ENCODE peak calls at places on chromosomes 1 and 21, in four cellular contexts. C, X, T and G are unnamed samples. For H3K4me1, the result is how much of the 10 kb centered on the place peaks cover.

GRCh38 chr1:5754079-5754431 is 238.2 kb downstream of the NPHP4 start:
- DNase-seq in C (no peak), X (no peak), T (no peak), G (no peak)

GRCh38 chr21:41960386-41960785 is 6.6 kb upstream of the C2CD2 start:
- DNase-seq in C (no peak), X (no peak), T (no peak), G (no peak)

GRCh38 chr1:225870883-225871282 is 11.3 kb downstream of the TMEM63A start:
- DNase-seq in C (no peak), X (no peak), T (no peak), G (no peak)

GRCh38 chr1:9529190-9529589 is 10.1 kb upstream of the SLC25A33 start:
- DNase-seq in C (no peak), X (no peak), T (no peak), G (no peak)

GRCh38 chr1:197869502-197869890 is 32.9 kb upstream of the C1orf53 start:
- DNase-seq in C (no peak), X (no peak), T (no peak), G (no peak)

GRCh38 chr1:226639631-226640061 is 91.1 kb downstream of the STUM start:
- DNase-seq in C (no peak), X (no peak), T (no peak), G (no peak)

GRCh38 chr1:203475012-203475981 is at the start of gene PRELP:
- DNase-seq in C (peak), X (peak), T (peak), G (peak)

GRCh38 chr1:2583331-2583791 is 3.2 kb upstream of the PRXL2B start:
- DNase-seq in C (no peak), X (no peak), T (no peak), G (no peak)

GRCh38 chr1:100038401-100039306 is 68.9 kb downstream of the SLC35A3 start:
- DNase-seq in C (peak), X (peak), T (peak), G (peak)

GRCh38 chr1:192907545-192908243 is 98.9 kb downstream of the RGS2 start:
- DNase-seq in C (no peak), X (no peak), T (peak), G (no peak)

GRCh38 chr21:34191876-34192275 is 118.5 kb downstream of the MRPS6 start:
- DNase-seq in C (no peak), X (no peak), T (no peak), G (no peak)

GRCh38 chr1:9835758-9836631 is 12.2 kb upstream of the CLSTN1 start:
- DNase-seq in C (peak), X (no peak), T (no peak), G (peak)

GRCh38 chr1:155085504-155086181 is 7.0 kb downstream of the EFNA3 start:
- DNase-seq in C (peak), X (peak), T (peak), G (peak)

GRCh38 chr1:194707074-194707473 is 1520.7 kb upstream of the B3GALT2 start:
- DNase-seq in C (no peak), X (no peak), T (no peak), G (no peak)
- TF ChIP-seq EP300 in C (no peak), X (no peak), T (no peak), G (no peak)

GRCh38 chr1:114757455-114758250 is at the start of gene CSDE1:
- DNase-seq in C (peak), X (peak), T (peak), G (peak)

GRCh38 chr1:114753143-114753542 is 4.6 kb downstream of the CSDE1 start:
- DNase-seq in C (no peak), X (no peak), T (no peak), G (no peak)

GRCh38 chr1:114756949-114757454 is 782 bp downstream of the CSDE1 start:
- DNase-seq in C (peak), X (peak), T (peak), G (peak)

GRCh38 chr1:114756009-114756892 is 1.5 kb downstream of the CSDE1 start:
- DNase-seq in C (no peak), X (no peak), T (no peak), G (no peak)

GRCh38 chr1:114755006-114755936 is 2.5 kb downstream of the CSDE1 start:
- DNase-seq in C (no peak), X (no peak), T (no peak), G (no peak)
- H3K4me1 ChIP-seq in C (under half), X (half or more), T (under half), G (under half)

GRCh38 chr1:207833381-207833780 is 77.5 kb downstream of the CD34 start:
- DNase-seq in C (no peak), X (no peak), T (no peak), G (no peak)
- TF ChIP-seq EP300 in C (no peak), X (no peak), T (no peak), G (no peak)

GRCh38 chr1:224226849-224227502 is 43.9 kb downstream of the DEGS1 start:
- DNase-seq in C (no peak), X (no peak), T (no peak), G (no peak)
- H3K4me1 ChIP-seq in C (under half), X (under half), T (under half), G (under half)

GRCh38 chr1:1241588-1242229 is 4.8 kb downstream of the C1QTNF12 start:
- DNase-seq in C (no peak), X (no peak), T (no peak), G (no peak)

GRCh38 chr1:1244192-1244811 is 2.2 kb downstream of the C1QTNF12 start:
- DNase-seq in C (no peak), X (peak), T (peak), G (no peak)

GRCh38 chr1:1242461-1243080 is 4.0 kb downstream of the C1QTNF12 start:
- DNase-seq in C (no peak), X (no peak), T (no peak), G (no peak)

GRCh38 chr1:1243807-1244191 is 2.7 kb downstream of the C1QTNF12 start:
- DNase-seq in C (no peak), X (no peak), T (no peak), G (no peak)

GRCh38 chr1:1243261-1243660 is 3.3 kb downstream of the C1QTNF12 start:
- DNase-seq in C (no peak), X (no peak), T (no peak), G (no peak)
- TF ChIP-seq EP300 in C (no peak), X (no peak), T (no peak), G (no peak)

DNA sequence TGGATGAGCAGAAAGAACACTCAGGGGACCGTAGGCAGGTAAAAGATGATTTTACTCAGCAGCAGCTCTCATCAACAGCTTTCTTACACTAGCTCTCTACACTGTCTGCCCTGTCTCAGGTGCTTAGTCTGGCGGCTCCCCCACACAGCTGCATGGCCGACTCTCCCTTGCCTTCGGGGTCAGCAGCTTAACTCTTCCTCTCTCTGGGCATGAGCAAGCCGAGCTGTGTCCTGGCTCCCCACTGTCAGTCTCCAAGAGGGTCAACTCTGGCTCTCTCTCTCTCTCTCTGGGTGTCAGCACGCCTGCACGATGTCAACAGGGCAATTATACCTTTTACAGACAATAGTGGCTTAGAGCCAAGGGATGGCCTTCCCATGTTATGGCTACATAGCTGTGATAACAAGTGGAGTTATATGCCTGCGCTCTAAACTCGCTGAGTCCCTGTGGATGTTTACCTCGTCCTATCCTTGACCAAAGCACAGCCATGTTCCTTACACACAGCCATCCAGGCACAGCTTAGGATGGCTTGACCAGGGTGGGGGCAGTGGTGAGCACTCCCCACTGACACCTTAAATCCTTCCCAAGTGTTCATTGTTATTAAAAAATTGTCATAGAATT is 3.1 kb upstream of the BCL10 start:
- DNase-seq in C (no peak), X (no peak), T (no peak), G (no peak)
- H3K4me1 ChIP-seq in C (under half), X (under half), T (under half), G (under half)

GRCh38 chr1:25743164-25744139 is 56.5 kb upstream of the SELENON start:
- DNase-seq in C (peak), X (peak), T (no peak), G (no peak)
- TF ChIP-seq EP300 in C (no peak), X (peak), T (no peak), G (no peak)

GRCh38 chr1:158017800-158018595 is 24.6 kb downstream of the KIRREL1 start:
- DNase-seq in C (no peak), X (no peak), T (no peak), G (no peak)
- H3K4me1 ChIP-seq in C (under half), X (half or more), T (half or more), G (half or more)